ENCODE peak calls at places on chromosome 17, in nine cellular contexts. I is effector memory CD4-positive, alpha-beta T cell; D is HFFc6; Z is HTR-8/SVneo; P is astrocyte of the spinal cord; M is PC-9; X is occipital lobe; S is CD4-positive, alpha-beta memory T cell; L is cardiac fibroblast. N is an unnamed sample.

GRCh38 chr17:51230306-51230705 is 29.5 kb downstream of the MBTD1 start:
- DNase-seq in I (no peak), D (no peak), Z (no peak), P (no peak), M (no peak), X (no peak), S (no peak), L (no peak), N (no peak)

GRCh38 chr17:67421869-67422273 is 44.8 kb downstream of the PITPNC1 start:
- DNase-seq in I (peak), D (peak), Z (peak), P (peak), M (peak), X (no peak), S (peak), L (peak), N (peak)

GRCh38 chr17:43772877-43773648 is 5.7 kb downstream of the DUSP3 start:
- DNase-seq in I (no peak), D (no peak), Z (no peak), P (no peak), M (no peak), X (no peak), S (no peak), L (no peak), N (no peak)

GRCh38 chr17:2481760-2482159 is 29.9 kb downstream of the METTL16 start:
- DNase-seq in I (no peak), D (no peak), Z (no peak), P (no peak), M (no peak), X (no peak), S (no peak), L (no peak), N (no peak)

GRCh38 chr17:81471804-81472456 is 40.7 kb downstream of the ACTG1 start:
- DNase-seq in I (no peak), D (peak), Z (peak), P (peak), M (no peak), X (peak), S (peak), L (peak), N (no peak)

GRCh38 chr17:71237903-71238538 is 882.8 kb upstream of the SOX9 start:
- DNase-seq in I (no peak), D (peak), Z (peak), P (peak), M (no peak), X (no peak), S (no peak), L (peak), N (no peak)

GRCh38 chr17:8630227-8630801 is at the start of gene MYH10:
- DNase-seq in I (no peak), D (no peak), Z (no peak), P (no peak), M (no peak), X (no peak), S (no peak), L (no peak), N (no peak)

GRCh38 chr17:70961341-70961740 is 792.0 kb downstream of the KCNJ2 start:
- DNase-seq in I (no peak), D (no peak), Z (no peak), P (peak), M (no peak), X (no peak), S (no peak), L (peak), N (no peak)

GRCh38 chr17:6936370-6937028 is 59.4 kb upstream of the ALOX12 start:
- DNase-seq in I (no peak), D (peak), Z (no peak), P (peak), M (peak), X (peak), S (peak), L (peak), N (peak)

GRCh38 chr17:76529224-76529642 is 8.3 kb downstream of the CYGB start:
- DNase-seq in I (no peak), D (peak), Z (no peak), P (peak), M (peak), X (no peak), S (peak), L (peak), N (no peak)

GRCh38 chr17:62572488-62573469 is 54.7 kb upstream of the MRC2 start:
- DNase-seq in I (no peak), D (peak), Z (no peak), P (peak), M (no peak), X (no peak), S (no peak), L (peak), N (no peak)

GRCh38 chr17:82470065-82470464 is 11.5 kb downstream of the NARF start:
- DNase-seq in I (no peak), D (no peak), Z (no peak), P (no peak), M (no peak), X (no peak), S (no peak), L (no peak), N (no peak)

GRCh38 chr17:35341465-35341992 is 31.9 kb downstream of the SLFN11 start:
- DNase-seq in I (no peak), D (no peak), Z (no peak), P (no peak), M (no peak), X (no peak), S (peak), L (peak), N (no peak)

GRCh38 chr17:80028030-80028429 is 7.6 kb downstream of the TBC1D16 start:
- DNase-seq in I (no peak), D (no peak), Z (no peak), P (no peak), M (no peak), X (no peak), S (no peak), L (no peak), N (no peak)

GRCh38 chr17:57545836-57546305 is 199.2 kb downstream of the CCDC182 start:
- DNase-seq in I (no peak), D (no peak), Z (no peak), P (no peak), M (no peak), X (no peak), S (no peak), L (no peak), N (no peak)

GRCh38 chr17:49341356-49341755 is 20.7 kb downstream of the ZNF652 start:
- DNase-seq in I (no peak), D (no peak), Z (no peak), P (no peak), M (no peak), X (no peak), S (no peak), L (no peak), N (no peak)

GRCh38 chr17:68199837-68200688 is 47.8 kb upstream of the AMZ2 start:
- DNase-seq in I (no peak), D (no peak), Z (no peak), P (no peak), M (no peak), X (no peak), S (no peak), L (peak), N (no peak)

GRCh38 chr17:27577884-27578717 is 52.9 kb upstream of the LGALS9 start:
- DNase-seq in I (no peak), D (no peak), Z (no peak), P (no peak), M (no peak), X (no peak), S (no peak), L (no peak), N (no peak)

GRCh38 chr17:42422412-42422957 is 571 bp downstream of the CAVIN1 start:
- DNase-seq in I (no peak), D (no peak), Z (no peak), P (no peak), M (peak), X (no peak), S (no peak), L (peak), N (no peak)